ENCODE peak calls at places on chromosome 7, in ten cellular contexts. J is right lobe of liver; C is heart left ventricle; Y is fibroblast of lung; A is stomach; H is endothelial cell of umbilical vein; Z is transverse colon; T is CD8-positive, alpha-beta T cell; B is cardiac muscle cell; S is Panc1. U is an unnamed sample. For H3K27me3, the result is how much of the 10 kb centered on the place peaks cover.

GRCh38 chr7:74502216-74502891 is 48.6 kb downstream of the GTF2IRD1 start:
- DNase-seq in J (peak), C (peak), Y (no peak), A (peak), H (no peak), Z (peak), T (no peak), B (no peak), S (no peak), U (no peak)

GRCh38 chr7:17497136-17497535 is 198.7 kb downstream of the AHR start:
- DNase-seq in J (no peak), C (no peak), Y (peak), A (no peak), H (no peak), Z (no peak), T (no peak), B (no peak), S (no peak), U (no peak)

GRCh38 chr7:101636822-101637623 is 7.9 kb upstream of the MYL10 start:
- DNase-seq in J (no peak), C (no peak), Y (no peak), A (no peak), H (no peak), Z (no peak), T (no peak), B (no peak), S (no peak), U (no peak)

GRCh38 chr7:137395425-137395824 is 51.9 kb upstream of the PTN start:
- DNase-seq in J (no peak), C (no peak), Y (no peak), A (no peak), H (no peak), Z (peak), T (no peak), B (no peak), S (no peak), U (no peak)

GRCh38 chr7:130113887-130114286 is 43.6 kb downstream of the KLHDC10 start:
- DNase-seq in J (no peak), C (no peak), Y (no peak), A (no peak), H (no peak), Z (no peak), T (no peak), B (no peak), S (no peak), U (no peak)

GRCh38 chr7:36276428-36277246 is 113.0 kb upstream of the ANLN start:
- DNase-seq in J (peak), C (no peak), Y (peak), A (no peak), H (no peak), Z (no peak), T (no peak), B (no peak), S (no peak), U (no peak)

GRCh38 chr7:41745451-41745850 is 42.6 kb upstream of the INHBA start:
- DNase-seq in J (no peak), C (no peak), Y (no peak), A (no peak), H (no peak), Z (no peak), T (no peak), B (no peak), S (no peak), U (no peak)

GRCh38 chr7:37336259-37336658 is 112.4 kb downstream of the ELMO1 start:
- DNase-seq in J (no peak), C (no peak), Y (no peak), A (no peak), H (no peak), Z (peak), T (no peak), B (no peak), S (no peak), U (no peak)

GRCh38 chr7:147298611-147299043 is 1182.0 kb downstream of the CNTNAP2 start:
- DNase-seq in J (no peak), C (no peak), Y (peak), A (no peak), H (no peak), Z (no peak), T (no peak), B (no peak), S (no peak), U (no peak)

GRCh38 chr7:157397751-157398691 is 61.2 kb downstream of the DNAJB6 start:
- DNase-seq in J (no peak), C (peak), Y (peak), A (peak), H (peak), Z (peak), T (no peak), B (peak), S (no peak), U (peak)

GRCh38 chr7:94741179-94741578 is 85.2 kb upstream of the SGCE start:
- DNase-seq in J (no peak), C (no peak), Y (peak), A (no peak), H (no peak), Z (no peak), T (no peak), B (no peak), S (no peak), U (no peak)

GRCh38 chr7:55157347-55158105 is 138.7 kb downstream of the EGFR start:
- DNase-seq in J (no peak), C (peak), Y (peak), A (no peak), H (no peak), Z (no peak), T (no peak), B (peak), S (no peak), U (no peak)

DNA sequence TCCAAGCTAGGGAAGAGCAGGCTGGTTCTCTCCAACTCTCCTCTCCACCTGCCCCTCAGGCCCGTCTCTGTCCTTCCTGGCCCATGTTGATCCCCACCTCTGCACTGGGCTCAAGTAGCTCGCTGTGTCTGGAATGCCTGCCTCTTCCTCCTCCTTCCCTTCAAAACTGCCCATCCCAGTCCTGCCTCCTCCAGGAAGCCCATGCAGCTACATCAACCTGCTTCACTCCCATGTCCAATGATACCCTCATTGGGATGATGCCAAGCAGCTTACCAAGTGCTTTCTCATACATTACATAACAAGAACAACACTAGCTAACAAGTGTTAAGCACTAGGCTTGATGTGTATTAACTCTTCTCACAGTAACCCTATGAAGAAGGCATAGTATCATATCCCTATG is 8.2 kb downstream of the ASB10 start:
- DNase-seq in J (peak), C (no peak), Y (no peak), A (no peak), H (no peak), Z (no peak), T (no peak), B (no peak), S (no peak), U (no peak)
- H3K27me3 ChIP-seq in J (under half), C (under half), Y (under half), A (under half), H (under half), Z (under half), T (under half), B (under half), S (under half), U (under half)

GRCh38 chr7:30968747-30969603 is 5.2 kb downstream of the GHRHR start:
- DNase-seq in J (no peak), C (no peak), Y (no peak), A (no peak), H (no peak), Z (no peak), T (no peak), B (no peak), S (no peak), U (no peak)
- H3K27me3 ChIP-seq in J (under half), C (under half), Y (under half), A (under half), H (under half), Z (under half), T (under half), B (under half), S (under half), U (under half)

DNA sequence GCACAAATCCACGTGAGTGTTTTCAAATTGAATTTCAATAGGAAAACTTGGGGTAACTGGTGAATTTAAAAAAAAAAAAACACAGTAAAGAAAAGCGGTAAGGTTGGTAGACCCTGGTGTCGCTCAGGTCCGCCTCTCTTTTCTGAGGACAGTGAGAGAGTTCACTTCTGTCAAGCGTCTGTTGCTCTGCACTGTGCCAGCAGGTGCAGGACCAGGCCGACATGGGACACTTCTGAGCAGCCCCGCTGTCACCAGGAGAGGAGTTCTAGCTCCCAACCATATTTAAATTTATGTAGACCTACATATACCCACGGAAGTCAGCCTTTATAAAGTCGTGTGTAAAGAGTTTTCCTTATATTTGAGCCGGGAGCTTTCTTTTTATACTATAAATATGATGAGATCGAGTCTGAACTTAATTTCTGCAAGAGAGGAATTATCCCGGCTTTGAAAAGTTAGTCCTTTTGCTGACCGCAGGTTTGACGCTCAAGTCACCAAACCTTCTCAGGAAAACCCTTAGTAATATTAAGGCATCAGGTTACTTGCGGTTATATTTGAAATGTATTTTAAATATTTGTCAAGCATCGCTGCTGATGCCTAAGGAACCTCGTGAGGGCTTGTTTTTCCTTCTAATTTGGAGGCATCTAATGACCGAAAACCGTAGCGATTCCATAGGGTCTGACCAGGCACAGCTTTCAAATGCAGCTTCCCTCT is 550 bp downstream of the IKZF1 start:
- DNase-seq in J (no peak), C (no peak), Y (no peak), A (no peak), H (no peak), Z (peak), T (peak), B (peak), S (no peak), U (peak)
- H3K27me3 ChIP-seq in J (under half), C (under half), Y (under half), A (under half), H (under half), Z (under half), T (under half), B (half or more), S (under half), U (under half)

GRCh38 chr7:27181795-27182275 is 3.2 kb downstream of the HOXA11 start:
- DNase-seq in J (peak), C (no peak), Y (no peak), A (peak), H (no peak), Z (peak), T (no peak), B (no peak), S (no peak), U (no peak)
- H3K27me3 ChIP-seq in J (half or more), C (half or more), Y (half or more), A (half or more), H (under half), Z (under half), T (half or more), B (half or more), S (under half), U (under half)

DNA sequence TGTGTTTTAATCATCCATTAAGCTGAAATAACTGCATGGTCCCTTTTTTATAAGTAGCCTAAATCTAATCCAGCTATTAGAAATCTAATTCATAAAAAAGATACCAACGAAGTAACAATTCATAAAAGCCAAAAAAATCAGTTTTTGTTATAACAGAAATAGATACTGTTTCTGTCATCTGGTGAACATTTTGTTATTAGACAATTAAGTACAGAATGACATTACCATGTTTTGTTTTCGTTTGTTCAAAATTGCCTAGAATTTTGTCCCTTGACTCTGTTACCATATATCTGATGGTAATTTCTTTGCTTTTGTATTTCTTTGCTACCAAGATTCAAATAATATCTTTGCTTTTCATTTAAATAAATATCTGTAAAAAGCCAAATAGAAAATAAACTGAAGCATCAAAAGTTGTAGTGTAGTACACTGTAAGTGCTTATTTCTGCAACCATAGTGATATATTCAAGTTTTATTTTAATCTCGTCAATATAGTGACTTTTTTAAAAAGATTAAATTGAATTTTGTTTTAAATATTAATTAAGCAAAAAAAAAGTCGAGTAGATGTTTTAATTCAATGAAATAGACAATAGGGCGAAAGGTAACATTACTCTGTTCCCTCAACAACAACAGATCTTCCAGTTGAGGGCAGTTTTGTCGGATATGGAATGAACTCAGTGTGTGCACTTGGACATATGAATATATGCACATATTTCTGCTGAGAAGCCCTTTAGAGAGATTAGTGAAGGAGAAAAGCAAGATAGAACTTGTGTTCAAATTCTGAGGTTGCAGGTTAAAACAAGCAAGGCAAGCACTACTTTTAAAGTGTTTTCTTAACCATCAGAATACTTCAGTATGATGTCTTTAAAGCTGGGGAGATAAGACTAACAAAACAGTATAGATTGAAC is 7.9 kb upstream of the IGF2BP3 start:
- DNase-seq in J (no peak), C (no peak), Y (no peak), A (no peak), H (no peak), Z (no peak), T (no peak), B (no peak), S (no peak), U (no peak)
- H3K27me3 ChIP-seq in J (half or more), C (half or more), Y (under half), A (half or more), H (under half), Z (half or more), T (under half), B (under half), S (under half), U (half or more)

GRCh38 chr7:1402110-1402790 is 57.0 kb downstream of the MICALL2 start:
- DNase-seq in J (no peak), C (peak), Y (no peak), A (no peak), H (no peak), Z (no peak), T (no peak), B (no peak), S (no peak), U (no peak)

GRCh38 chr7:1404881-1405548 is 54.3 kb downstream of the MICALL2 start:
- DNase-seq in J (no peak), C (no peak), Y (no peak), A (no peak), H (no peak), Z (no peak), T (no peak), B (no peak), S (no peak), U (no peak)

GRCh38 chr7:1403844-1404404 is 55.3 kb downstream of the MICALL2 start:
- DNase-seq in J (no peak), C (peak), Y (peak), A (no peak), H (peak), Z (no peak), T (no peak), B (peak), S (no peak), U (no peak)

GRCh38 chr7:1401011-1401410 is 58.3 kb downstream of the MICALL2 start:
- DNase-seq in J (no peak), C (no peak), Y (no peak), A (no peak), H (no peak), Z (no peak), T (no peak), B (no peak), S (no peak), U (no peak)

GRCh38 chr7:1402791-1403755 is 56.2 kb downstream of the MICALL2 start:
- DNase-seq in J (no peak), C (peak), Y (no peak), A (no peak), H (no peak), Z (no peak), T (no peak), B (no peak), S (no peak), U (no peak)
- H3K27me3 ChIP-seq in J (under half), C (under half), Y (under half), A (half or more), H (under half), Z (half or more), T (under half), B (half or more), S (under half), U (under half)

GRCh38 chr7:159192761-159193453 is 48.2 kb upstream of the VIPR2 start:
- DNase-seq in J (no peak), C (no peak), Y (no peak), A (no peak), H (no peak), Z (no peak), T (no peak), B (no peak), S (no peak), U (no peak)
- H3K27me3 ChIP-seq in J (under half), C (under half), Y (under half), A (under half), H (under half), Z (under half), T (under half), B (under half), S (under half), U (under half)

U was measured in CD4-positive, CD25-positive, alpha-beta regulatory T cell.